ENCODE peak calls at places on chromosomes 6 and 20, in seven cellular contexts. One of them, this sample, is unnamed.

GRCh38 chr6:40924832-40925231 is 114.2 kb downstream of the UNC5CL start:
- DNase-seq in IMR-90: no peak
- DNase-seq in GM23338: no peak
- DNase-seq in psoas muscle: no peak
- DNase-seq in choroid plexus epithelial cell: no peak
- DNase-seq in heart left ventricle: no peak
- DNase-seq in hepatocyte: no peak
- DNase-seq in this sample: no peak

GRCh38 chr20:889932-890463 is 26.1 kb downstream of the ANGPT4 start:
- DNase-seq in IMR-90: no peak
- DNase-seq in GM23338: no peak
- DNase-seq in psoas muscle: no peak
- DNase-seq in choroid plexus epithelial cell: no peak
- DNase-seq in heart left ventricle: no peak
- DNase-seq in hepatocyte: no peak
- DNase-seq in this sample: no peak

GRCh38 chr6:136171207-136171606 is 78.9 kb downstream of the MTFR2 start:
- DNase-seq in IMR-90: no peak
- DNase-seq in GM23338: no peak
- DNase-seq in psoas muscle: no peak
- DNase-seq in choroid plexus epithelial cell: no peak
- DNase-seq in heart left ventricle: no peak
- DNase-seq in hepatocyte: no peak
- DNase-seq in this sample: no peak

GRCh38 chr6:170493354-170493753 is 59.8 kb downstream of the PSMB1 start:
- DNase-seq in IMR-90: no peak
- DNase-seq in GM23338: no peak
- DNase-seq in psoas muscle: no peak
- DNase-seq in choroid plexus epithelial cell: no peak
- DNase-seq in heart left ventricle: no peak
- DNase-seq in hepatocyte: no peak
- DNase-seq in this sample: no peak

GRCh38 chr6:88856566-88856965 is 106.9 kb downstream of the RNGTT start:
- DNase-seq in IMR-90: peak; percentile 23
- DNase-seq in GM23338: no peak
- DNase-seq in psoas muscle: no peak
- DNase-seq in choroid plexus epithelial cell: peak; percentile 20
- DNase-seq in heart left ventricle: no peak
- DNase-seq in hepatocyte: no peak
- DNase-seq in this sample: no peak

GRCh38 chr6:37283786-37284185 is 25.8 kb upstream of the TMEM217 start:
- DNase-seq in IMR-90: no peak
- DNase-seq in GM23338: no peak
- DNase-seq in psoas muscle: peak; percentile 85
- DNase-seq in choroid plexus epithelial cell: no peak
- DNase-seq in heart left ventricle: peak; percentile 59
- DNase-seq in hepatocyte: no peak
- DNase-seq in this sample: no peak

GRCh38 chr6:33980176-33980805 is 165.6 kb downstream of the GRM4 start:
- DNase-seq in IMR-90: no peak
- DNase-seq in GM23338: no peak
- DNase-seq in psoas muscle: no peak
- DNase-seq in choroid plexus epithelial cell: no peak
- DNase-seq in heart left ventricle: no peak
- DNase-seq in hepatocyte: no peak
- DNase-seq in this sample: peak; percentile 18

GRCh38 chr6:167937948-167938911 is 59.2 kb upstream of the KIF25 start:
- DNase-seq in IMR-90: no peak
- DNase-seq in GM23338: peak; percentile 36
- DNase-seq in psoas muscle: no peak
- DNase-seq in choroid plexus epithelial cell: no peak
- DNase-seq in heart left ventricle: no peak
- DNase-seq in hepatocyte: no peak
- DNase-seq in this sample: no peak

GRCh38 chr6:18362058-18362561 is 25.0 kb upstream of the RNF144B start:
- DNase-seq in IMR-90: peak; percentile 98
- DNase-seq in GM23338: no peak
- DNase-seq in psoas muscle: no peak
- DNase-seq in choroid plexus epithelial cell: peak; percentile 96
- DNase-seq in heart left ventricle: no peak
- DNase-seq in hepatocyte: no peak
- DNase-seq in this sample: no peak

GRCh38 chr6:111679126-111679525 is 73.4 kb upstream of the TRAF3IP2 start:
- DNase-seq in IMR-90: no peak
- DNase-seq in GM23338: no peak
- DNase-seq in psoas muscle: no peak
- DNase-seq in choroid plexus epithelial cell: no peak
- DNase-seq in heart left ventricle: no peak
- DNase-seq in hepatocyte: no peak
- DNase-seq in this sample: no peak

GRCh38 chr6:128601060-128601459 is 80.7 kb upstream of the PTPRK start:
- DNase-seq in IMR-90: peak; percentile 49
- DNase-seq in GM23338: no peak
- DNase-seq in psoas muscle: no peak
- DNase-seq in choroid plexus epithelial cell: peak; percentile 41
- DNase-seq in heart left ventricle: no peak
- DNase-seq in hepatocyte: peak; percentile 50
- DNase-seq in this sample: no peak

GRCh38 chr6:128598561-128598960 is 78.2 kb upstream of the PTPRK start:
- DNase-seq in IMR-90: no peak
- DNase-seq in GM23338: no peak
- DNase-seq in psoas muscle: no peak
- DNase-seq in choroid plexus epithelial cell: no peak
- DNase-seq in heart left ventricle: no peak
- DNase-seq in hepatocyte: peak; percentile 8
- DNase-seq in this sample: no peak

GRCh38 chr6:128597956-128598355 is 77.6 kb upstream of the PTPRK start:
- DNase-seq in IMR-90: no peak
- DNase-seq in GM23338: no peak
- DNase-seq in psoas muscle: no peak
- DNase-seq in choroid plexus epithelial cell: no peak
- DNase-seq in heart left ventricle: no peak
- DNase-seq in hepatocyte: no peak
- DNase-seq in this sample: no peak

GRCh38 chr6:128599036-128599435 is 78.6 kb upstream of the PTPRK start:
- DNase-seq in IMR-90: no peak
- DNase-seq in GM23338: no peak
- DNase-seq in psoas muscle: no peak
- DNase-seq in choroid plexus epithelial cell: no peak
- DNase-seq in heart left ventricle: no peak
- DNase-seq in hepatocyte: no peak
- DNase-seq in this sample: no peak

GRCh38 chr6:128600397-128600951 is 80.1 kb upstream of the PTPRK start:
- DNase-seq in IMR-90: peak; percentile 95
- DNase-seq in GM23338: peak; percentile 16
- DNase-seq in psoas muscle: no peak
- DNase-seq in choroid plexus epithelial cell: peak; percentile 90
- DNase-seq in heart left ventricle: peak; percentile 10
- DNase-seq in hepatocyte: peak; percentile 14
- DNase-seq in this sample: no peak
- H3K4me3 ChIP-seq in IMR-90: no peak overlapping the region
- H3K4me3 ChIP-seq in GM23338: no peak overlapping the region
- H3K4me3 ChIP-seq in psoas muscle: no peak overlapping the region
- H3K4me3 ChIP-seq in choroid plexus epithelial cell: no peak overlapping the region
- H3K4me3 ChIP-seq in heart left ventricle: no peak overlapping the region
- H3K4me3 ChIP-seq in hepatocyte: no peak overlapping the region
- H3K4me3 ChIP-seq in this sample: no peak overlapping the region

DNA sequence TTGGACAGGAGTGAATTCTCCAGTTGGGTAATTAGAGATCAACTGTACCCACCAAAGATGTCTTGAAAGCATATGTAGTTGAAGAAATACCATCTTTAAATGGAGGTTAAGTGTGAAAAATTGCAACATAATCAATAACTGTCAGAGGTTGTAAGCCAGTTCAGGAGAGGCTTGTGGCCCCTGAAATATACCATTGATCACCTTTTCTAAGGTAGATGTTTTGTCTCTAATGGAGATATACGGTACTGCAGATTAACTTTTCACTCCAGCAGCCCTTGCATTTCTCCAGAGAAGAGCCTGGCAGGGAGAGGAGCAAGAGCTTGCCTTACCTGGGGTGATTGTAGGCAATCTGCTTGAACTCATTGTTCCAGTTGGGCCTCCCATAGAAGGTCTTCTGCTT is 48.8 kb downstream of the NOX3 start:
- DNase-seq in IMR-90: no peak
- DNase-seq in GM23338: peak; percentile 33
- DNase-seq in psoas muscle: no peak
- DNase-seq in choroid plexus epithelial cell: no peak
- DNase-seq in heart left ventricle: no peak
- DNase-seq in hepatocyte: no peak
- DNase-seq in this sample: no peak
- TF ChIP-seq CTCF in IMR-90: no peak
- TF ChIP-seq CTCF in GM23338: peak; percentile 18
- TF ChIP-seq CTCF in psoas muscle: no peak
- TF ChIP-seq CTCF in choroid plexus epithelial cell: peak; percentile 4
- TF ChIP-seq CTCF in heart left ventricle: no peak
- TF ChIP-seq CTCF in hepatocyte: no peak
- TF ChIP-seq CTCF in this sample: no peak

GRCh38 chr6:92737983-92738382 is 681.4 kb downstream of the EPHA7 start:
- DNase-seq in IMR-90: no peak
- DNase-seq in GM23338: no peak
- DNase-seq in psoas muscle: no peak
- DNase-seq in choroid plexus epithelial cell: no peak
- DNase-seq in heart left ventricle: no peak
- DNase-seq in hepatocyte: no peak
- DNase-seq in this sample: no peak
- H3K4me3 ChIP-seq in IMR-90: no peak overlapping the region
- H3K4me3 ChIP-seq in GM23338: no peak overlapping the region
- H3K4me3 ChIP-seq in psoas muscle: no peak overlapping the region
- H3K4me3 ChIP-seq in choroid plexus epithelial cell: no peak overlapping the region
- H3K4me3 ChIP-seq in heart left ventricle: no peak overlapping the region
- H3K4me3 ChIP-seq in hepatocyte: no peak overlapping the region
- H3K4me3 ChIP-seq in this sample: no peak overlapping the region

GRCh38 chr6:127999032-127999431 is 98.2 kb upstream of the THEMIS start:
- DNase-seq in IMR-90: no peak
- DNase-seq in GM23338: no peak
- DNase-seq in psoas muscle: no peak
- DNase-seq in choroid plexus epithelial cell: no peak
- DNase-seq in heart left ventricle: no peak
- DNase-seq in hepatocyte: no peak
- DNase-seq in this sample: no peak

GRCh38 chr6:127992144-127992543 is 91.3 kb upstream of the THEMIS start:
- DNase-seq in IMR-90: no peak
- DNase-seq in GM23338: no peak
- DNase-seq in psoas muscle: no peak
- DNase-seq in choroid plexus epithelial cell: no peak
- DNase-seq in heart left ventricle: no peak
- DNase-seq in hepatocyte: no peak
- DNase-seq in this sample: no peak

GRCh38 chr6:128000363-128000762 is 99.5 kb upstream of the THEMIS start:
- DNase-seq in IMR-90: no peak
- DNase-seq in GM23338: no peak
- DNase-seq in psoas muscle: no peak
- DNase-seq in choroid plexus epithelial cell: no peak
- DNase-seq in heart left ventricle: no peak
- DNase-seq in hepatocyte: no peak
- DNase-seq in this sample: no peak

DNA sequence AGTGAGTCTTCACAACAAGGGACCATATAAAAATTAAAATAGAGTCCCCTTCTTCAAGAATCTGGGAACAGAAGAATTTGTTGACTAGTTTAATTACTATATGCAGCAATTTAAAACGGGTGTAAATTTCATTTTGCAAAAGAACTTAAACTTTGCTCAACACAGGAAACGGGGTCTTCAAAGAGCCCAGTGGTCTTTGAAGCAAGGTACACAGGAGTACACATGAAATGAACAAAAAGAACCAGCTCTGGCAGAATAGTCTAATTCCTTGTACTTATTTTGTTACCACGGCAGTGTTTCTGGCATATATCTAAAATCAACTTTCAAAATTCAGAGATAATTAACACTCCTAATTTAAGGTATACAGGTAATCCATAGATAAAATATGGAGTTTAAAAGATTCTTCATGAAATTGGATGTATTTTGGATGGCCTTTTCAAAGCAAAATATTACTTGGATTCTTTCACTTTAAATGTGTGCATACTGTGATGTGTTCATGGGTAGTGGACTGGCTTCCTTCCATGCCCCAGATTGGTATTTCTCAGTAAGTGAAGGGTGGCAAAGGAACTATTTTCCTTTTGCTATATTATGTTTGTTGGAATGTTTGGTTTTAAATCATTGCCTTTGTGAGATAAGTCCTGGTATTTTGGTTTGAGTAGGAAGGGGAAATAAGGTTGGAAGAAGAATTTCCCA is 96.8 kb upstream of the THEMIS start:
- DNase-seq in IMR-90: no peak
- DNase-seq in GM23338: no peak
- DNase-seq in psoas muscle: no peak
- DNase-seq in choroid plexus epithelial cell: no peak
- DNase-seq in heart left ventricle: no peak
- DNase-seq in hepatocyte: no peak
- DNase-seq in this sample: no peak
- TF ChIP-seq CTCF in IMR-90: no peak
- TF ChIP-seq CTCF in GM23338: no peak
- TF ChIP-seq CTCF in psoas muscle: no peak
- TF ChIP-seq CTCF in choroid plexus epithelial cell: no peak
- TF ChIP-seq CTCF in heart left ventricle: no peak
- TF ChIP-seq CTCF in hepatocyte: no peak
- TF ChIP-seq CTCF in this sample: no peak

GRCh38 chr6:30495993-30496392 is 6.7 kb downstream of the HLA-E start:
- DNase-seq in IMR-90: no peak
- DNase-seq in GM23338: no peak
- DNase-seq in psoas muscle: no peak
- DNase-seq in choroid plexus epithelial cell: no peak
- DNase-seq in heart left ventricle: no peak
- DNase-seq in hepatocyte: no peak
- DNase-seq in this sample: no peak

GRCh38 chr6:30497714-30498113 is 8.4 kb downstream of the HLA-E start:
- DNase-seq in IMR-90: no peak
- DNase-seq in GM23338: no peak
- DNase-seq in psoas muscle: no peak
- DNase-seq in choroid plexus epithelial cell: no peak
- DNase-seq in heart left ventricle: no peak
- DNase-seq in hepatocyte: no peak
- DNase-seq in this sample: no peak

DNA sequence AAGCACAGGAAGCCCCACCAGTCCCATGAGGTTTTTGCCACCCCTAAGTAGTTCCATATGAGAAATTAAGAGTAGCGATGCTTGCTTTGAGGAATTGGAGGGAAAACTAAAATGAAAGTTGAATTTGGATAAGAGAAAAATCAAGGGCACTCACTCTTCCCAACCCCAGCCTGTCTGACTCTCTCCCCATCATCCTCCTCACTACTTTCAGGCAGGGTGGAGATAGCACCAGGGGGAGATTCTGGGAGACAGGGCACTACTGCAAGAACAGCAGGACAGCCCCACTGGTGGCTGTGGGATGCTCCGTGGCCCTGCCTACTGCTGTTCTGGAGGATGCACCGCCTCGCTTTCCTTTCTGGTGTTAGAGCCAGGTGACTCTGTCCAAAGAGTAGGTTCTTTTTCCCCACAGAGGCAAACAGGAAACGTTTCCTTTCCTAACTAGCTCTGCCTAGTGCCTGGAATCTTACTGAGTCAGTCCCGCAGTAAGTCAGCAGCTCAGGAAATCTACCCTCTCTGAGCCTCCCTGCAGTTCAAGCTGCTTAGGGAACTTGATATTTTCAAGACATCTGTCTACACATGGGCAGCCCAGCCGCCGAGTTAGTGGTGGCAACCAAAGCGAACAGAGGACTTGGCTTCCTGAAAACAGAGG is 11.2 kb downstream of the HLA-E start:
- DNase-seq in IMR-90: peak; percentile 52
- DNase-seq in GM23338: no peak
- DNase-seq in psoas muscle: no peak
- DNase-seq in choroid plexus epithelial cell: peak; percentile 61
- DNase-seq in heart left ventricle: peak; percentile 43
- DNase-seq in hepatocyte: no peak
- DNase-seq in this sample: no peak
- H3K4me3 ChIP-seq in IMR-90: no peak overlapping the region
- H3K4me3 ChIP-seq in GM23338: no peak overlapping the region
- H3K4me3 ChIP-seq in psoas muscle: peak overlapping the region; percentile 30
- H3K4me3 ChIP-seq in choroid plexus epithelial cell: no peak overlapping the region
- H3K4me3 ChIP-seq in heart left ventricle: no peak overlapping the region
- H3K4me3 ChIP-seq in hepatocyte: no peak overlapping the region
- H3K4me3 ChIP-seq in this sample: no peak overlapping the region

This sample was measured in colonic mucosa.